ENCODE peak calls at places on chromosomes 5 and 9, in six cellular contexts. B is CD4-positive, alpha-beta memory T cell; K is brain microvascular endothelial cell; N is H9; J is gastrocnemius medialis; G is uterus. Q is an unnamed sample.

GRCh38 chr5:147735621-147736125 is 46.9 kb downstream of the JAKMIP2 start:
- DNase-seq in B (no peak), K (no peak), N (no peak), J (no peak), G (no peak), Q (no peak)

GRCh38 chr9:100492952-100493351 is 20.0 kb downstream of the TMEFF1 start:
- DNase-seq in B (no peak), K (no peak), N (no peak), J (no peak), G (no peak), Q (no peak)

GRCh38 chr5:88556415-88556814 is 287.8 kb upstream of the TMEM161B start:
- DNase-seq in B (no peak), K (no peak), N (peak; percentile 37), J (no peak), G (no peak), Q (no peak)

GRCh38 chr5:56543431-56544385 is 271.6 kb upstream of the MAP3K1 start:
- DNase-seq in B (no peak), K (peak; percentile 19), N (no peak), J (no peak), G (no peak), Q (no peak)

GRCh38 chr9:13550519-13550918 is 271.0 kb upstream of the MPDZ start:
- DNase-seq in B (no peak), K (no peak), N (peak; percentile 51), J (no peak), G (no peak), Q (no peak)

GRCh38 chr5:123875444-123876264 is 363.7 kb downstream of the CSNK1G3 start:
- DNase-seq in B (no peak), K (no peak), N (peak; percentile 80), J (no peak), G (no peak), Q (no peak)

GRCh38 chr9:83188272-83188671 is 125.3 kb upstream of the RASEF start:
- DNase-seq in B (no peak), K (no peak), N (no peak), J (no peak), G (no peak), Q (no peak)

GRCh38 chr9:102101723-102102122 is 363.3 kb upstream of the GRIN3A start:
- DNase-seq in B (no peak), K (peak; percentile 53), N (no peak), J (no peak), G (no peak), Q (no peak)

GRCh38 chr5:171635028-171635427 is 150.6 kb upstream of the SMIM23 start:
- DNase-seq in B (no peak), K (no peak), N (no peak), J (no peak), G (no peak), Q (no peak)

GRCh38 chr9:96644137-96644536 is 11.0 kb downstream of the PRXL2C start:
- DNase-seq in B (no peak), K (no peak), N (no peak), J (no peak), G (no peak), Q (no peak)

GRCh38 chr5:36239370-36240293 is 2.1 kb downstream of the NADK2 start:
- DNase-seq in B (no peak), K (no peak), N (no peak), J (no peak), G (no peak), Q (no peak)

GRCh38 chr9:90966475-90967150 is 165.0 kb downstream of the SYK start:
- DNase-seq in B (no peak), K (peak; percentile 44), N (no peak), J (no peak), G (no peak), Q (no peak)

GRCh38 chr9:83062653-83063527 is at the start of gene RASEF:
- DNase-seq in B (no peak), K (no peak), N (peak; percentile 84), J (no peak), G (no peak), Q (no peak)

GRCh38 chr9:136096505-136097001 is 1.5 kb upstream of the NACC2 start:
- DNase-seq in B (no peak), K (no peak), N (no peak), J (no peak), G (no peak), Q (no peak)
- H3K27ac ChIP-seq in B (no peak overlapping the region), K (no peak overlapping the region), N (no peak overlapping the region), J (peak overlapping the region; percentile 95), G (no peak overlapping the region), Q (peak overlapping the region; percentile 98)

DNA sequence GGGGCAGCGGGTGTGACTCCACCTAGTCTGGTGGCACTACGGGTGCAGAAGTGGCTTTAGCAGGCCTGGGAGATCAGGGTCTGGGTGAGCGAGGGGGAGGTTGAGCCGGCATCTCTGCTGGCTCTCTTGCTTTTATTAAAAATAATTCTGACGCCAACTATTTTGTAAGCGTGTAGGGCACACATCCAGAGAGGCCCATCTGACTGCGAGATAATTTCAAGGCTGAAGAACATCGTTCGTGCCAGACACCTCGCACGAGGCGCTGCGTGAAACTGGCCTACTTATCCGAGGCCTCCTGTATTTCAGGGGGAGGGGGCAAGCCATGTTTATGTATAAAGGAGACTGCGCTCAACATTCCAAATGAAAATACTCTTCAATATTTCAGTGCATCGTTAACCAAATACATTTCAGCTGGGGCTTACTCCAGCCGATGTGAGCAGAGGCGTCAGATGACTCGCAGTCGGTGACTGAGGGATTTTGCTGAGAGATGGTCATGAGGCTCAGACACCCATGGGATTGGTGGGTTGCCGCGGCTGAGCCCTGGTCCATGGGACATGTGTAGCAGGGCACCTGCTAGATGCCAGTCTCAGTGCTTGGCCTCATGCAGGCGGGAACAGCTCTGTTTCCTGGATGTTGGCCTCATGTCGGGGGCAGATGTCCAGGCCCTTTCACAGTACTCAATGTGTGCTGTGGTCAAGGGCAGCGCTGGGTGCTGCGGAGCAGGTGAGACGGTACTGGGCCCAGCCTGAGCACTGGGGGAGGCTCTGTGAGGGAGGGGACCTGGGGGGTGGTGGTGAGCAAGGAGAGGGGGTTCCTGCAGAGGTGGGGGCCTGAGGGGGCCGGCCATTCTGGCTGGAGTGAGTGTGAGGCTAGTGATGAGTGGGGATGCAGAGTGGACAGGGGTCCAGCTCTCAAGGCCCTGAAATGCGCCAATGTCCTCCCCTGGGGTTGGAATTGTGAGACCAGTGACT is 201.5 kb downstream of the DAB2IP start:
- DNase-seq in B (no peak), K (no peak), N (no peak), J (peak; percentile 73), G (peak; percentile 94), Q (no peak)
- H3K27ac ChIP-seq in B (no peak overlapping the region), K (no peak overlapping the region), N (no peak overlapping the region), J (peak overlapping the region; percentile 23), G (peak overlapping the region; percentile 88), Q (peak overlapping the region; percentile 63)

GRCh38 chr9:94915476-94916450 is 189.3 kb downstream of the AOPEP start:
- DNase-seq in B (no peak), K (no peak), N (peak; percentile 28), J (no peak), G (peak; percentile 72), Q (no peak)

GRCh38 chr9:94911986-94912635 is 185.6 kb downstream of the AOPEP start:
- DNase-seq in B (no peak), K (no peak), N (no peak), J (no peak), G (no peak), Q (no peak)

GRCh38 chr9:94911211-94911610 is 184.7 kb downstream of the AOPEP start:
- DNase-seq in B (no peak), K (no peak), N (no peak), J (no peak), G (no peak), Q (peak; percentile 52)

GRCh38 chr9:94912700-94913249 is 186.3 kb downstream of the AOPEP start:
- DNase-seq in B (no peak), K (peak; percentile 75), N (no peak), J (no peak), G (no peak), Q (no peak)

DNA sequence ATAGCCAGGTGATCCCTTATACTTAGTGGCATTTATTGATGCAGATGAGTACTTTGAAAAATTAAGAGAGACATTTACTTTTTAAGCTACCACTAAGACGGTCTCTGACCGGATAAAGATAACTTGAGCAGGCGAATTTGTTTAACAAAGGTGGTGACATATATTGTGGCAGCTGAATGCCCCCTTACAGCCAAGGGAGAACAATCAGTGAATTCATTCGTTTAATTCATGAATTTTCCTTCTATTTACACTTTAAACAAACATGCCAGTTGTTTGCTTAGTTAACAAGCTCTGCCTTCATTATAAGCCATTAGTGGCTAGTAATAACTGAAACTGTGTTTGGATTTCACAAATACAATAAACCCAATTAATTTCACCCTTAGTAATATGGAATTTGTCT is 187.1 kb downstream of the AOPEP start:
- DNase-seq in B (no peak), K (no peak), N (no peak), J (no peak), G (no peak), Q (no peak)
- H3K27ac ChIP-seq in B (no peak overlapping the region), K (peak overlapping the region; percentile 50), N (no peak overlapping the region), J (no peak overlapping the region), G (peak overlapping the region; percentile 75), Q (peak overlapping the region; percentile 76)

GRCh38 chr9:35649431-35650340 is 1.0 kb downstream of the SIT1 start:
- DNase-seq in B (peak; percentile 52), K (no peak), N (no peak), J (no peak), G (no peak), Q (no peak)

GRCh38 chr9:35653611-35654010 is 2.9 kb upstream of the SIT1 start:
- DNase-seq in B (no peak), K (no peak), N (no peak), J (no peak), G (no peak), Q (no peak)

GRCh38 chr9:35652829-35653209 is 2.1 kb upstream of the SIT1 start:
- DNase-seq in B (no peak), K (no peak), N (no peak), J (no peak), G (no peak), Q (no peak)

GRCh38 chr9:35650341-35651158 is at the start of gene SIT1:
- DNase-seq in B (peak; percentile 41), K (no peak), N (no peak), J (no peak), G (no peak), Q (no peak)

DNA sequence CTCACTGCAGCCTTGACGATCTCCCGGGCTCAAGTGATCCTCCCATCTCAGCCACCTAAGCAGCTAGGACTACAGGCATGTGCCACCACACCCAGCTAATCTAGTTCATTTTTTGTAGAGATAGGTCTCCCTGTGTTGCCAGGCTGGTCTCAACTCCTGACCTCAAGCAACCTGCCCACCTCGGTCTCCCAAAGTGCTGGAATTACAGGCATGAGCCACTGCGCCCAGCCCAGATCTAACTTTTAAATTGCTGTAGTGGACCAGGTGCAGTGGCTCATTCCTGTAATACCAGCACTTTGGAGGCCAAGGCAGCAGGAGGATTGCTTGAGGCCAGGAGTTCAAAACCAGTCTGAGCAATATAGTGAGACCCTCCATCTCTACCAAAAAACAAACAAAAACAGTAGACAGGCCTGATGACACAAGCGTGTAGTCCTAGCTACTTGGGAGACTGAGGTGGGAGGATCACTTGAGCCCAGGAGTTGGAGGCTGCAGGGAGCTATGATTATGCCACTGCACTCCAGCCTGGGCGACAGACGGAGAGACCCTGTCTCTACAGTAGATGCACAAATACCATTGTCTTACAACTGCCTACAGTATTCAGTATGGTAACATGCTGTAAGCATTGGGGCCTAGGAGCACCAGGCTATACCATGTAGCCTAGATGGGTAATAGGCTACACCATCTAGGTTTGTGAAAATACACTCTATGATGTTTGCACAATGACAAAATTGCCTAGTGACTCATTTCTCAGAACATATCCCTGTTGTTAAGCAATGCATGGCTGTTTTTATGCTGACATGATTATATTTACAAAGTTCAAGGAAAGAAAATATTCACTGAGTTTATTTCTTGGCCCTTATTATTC is 1.5 kb upstream of the SIT1 start:
- DNase-seq in B (no peak), K (no peak), N (no peak), J (no peak), G (no peak), Q (peak; percentile 51)
- H3K27ac ChIP-seq in B (peak overlapping the region; percentile 29), K (no peak overlapping the region), N (no peak overlapping the region), J (no peak overlapping the region), G (no peak overlapping the region), Q (peak overlapping the region; percentile 94)